ENCODE peak calls at places on chromosomes 13 and 19, in four cellular contexts. S, R, Y and T are unnamed samples.

GRCh38 chr19:32200312-32201038 is 144.9 kb upstream of the ZNF507 start:
- DNase-seq in S (no peak), R (no peak), Y (no peak), T (no peak)

GRCh38 chr13:21670006-21670882 is 629 bp upstream of the FGF9 start:
- DNase-seq in S (peak; percentile 80), R (peak; percentile 49), Y (peak; percentile 61), T (peak; percentile 68)

GRCh38 chr13:99974296-99974938 is 2.9 kb upstream of the ZIC5 start:
- DNase-seq in S (no peak), R (no peak), Y (no peak), T (peak; percentile 14)

GRCh38 chr13:79527698-79528097 is 46.7 kb downstream of the NDFIP2 start:
- DNase-seq in S (no peak), R (no peak), Y (no peak), T (no peak)

GRCh38 chr13:113836917-113837553 is 26.8 kb downstream of the GAS6 start:
- DNase-seq in S (no peak), R (peak; percentile 75), Y (peak; percentile 58), T (no peak)

GRCh38 chr19:13117176-13117771 is 734 bp upstream of the TRMT1 start:
- DNase-seq in S (peak; percentile 42), R (no peak), Y (no peak), T (no peak)

GRCh38 chr19:20969898-20970297 is 46.8 kb downstream of the ZNF85 start:
- DNase-seq in S (no peak), R (no peak), Y (no peak), T (no peak)

GRCh38 chr19:2984196-2984490 is 6.8 kb downstream of the TLE6 start:
- DNase-seq in S (no peak), R (no peak), Y (no peak), T (no peak)

GRCh38 chr19:35718345-35719041 is 690 bp downstream of the KMT2B start:
- DNase-seq in S (peak; percentile 68), R (no peak), Y (peak; percentile 40), T (peak; percentile 88)

GRCh38 chr19:13526552-13526951 is 20.3 kb upstream of the CACNA1A start:
- DNase-seq in S (no peak), R (no peak), Y (no peak), T (no peak)

GRCh38 chr13:20043207-20043925 is 84.8 kb downstream of the ZMYM2 start:
- DNase-seq in S (no peak), R (no peak), Y (no peak), T (peak; percentile 49)

GRCh38 chr13:62387642-62388041 is 972.0 kb upstream of the PCDH20 start:
- DNase-seq in S (no peak), R (no peak), Y (no peak), T (no peak)

GRCh38 chr19:31232871-31233270 is 116.4 kb downstream of the TSHZ3 start:
- DNase-seq in S (no peak), R (no peak), Y (no peak), T (no peak)

GRCh38 chr13:77565635-77566034 is 30.1 kb downstream of the SCEL start:
- DNase-seq in S (no peak), R (no peak), Y (no peak), T (no peak)

GRCh38 chr13:62879071-62879470 is 1463.4 kb upstream of the PCDH20 start:
- DNase-seq in S (no peak), R (no peak), Y (no peak), T (no peak)

GRCh38 chr19:28331596-28331995 is 881.4 kb downstream of the UQCRFS1 start:
- DNase-seq in S (no peak), R (no peak), Y (no peak), T (no peak)

GRCh38 chr19:57106646-57107235 is 13.0 kb upstream of the USP29 start:
- DNase-seq in S (no peak), R (no peak), Y (no peak), T (no peak)

GRCh38 chr13:76822691-76823267 is 63.4 kb downstream of the KCTD12 start:
- DNase-seq in S (peak; percentile 40), R (no peak), Y (no peak), T (no peak)

GRCh38 chr19:6381030-6381750 is 5.5 kb upstream of the PSPN start:
- DNase-seq in S (no peak), R (no peak), Y (no peak), T (no peak)

GRCh38 chr13:31860002-31860401 is 120.7 kb downstream of the RXFP2 start:
- DNase-seq in S (no peak), R (no peak), Y (no peak), T (no peak)

GRCh38 chr19:11169896-11170678 is 14.5 kb upstream of the SPC24 start:
- DNase-seq in S (no peak), R (no peak), Y (peak; percentile 41), T (no peak)

GRCh38 chr19:4436231-4436630 is 21.4 kb downstream of the UBXN6 start:
- DNase-seq in S (no peak), R (no peak), Y (no peak), T (no peak)

GRCh38 chr19:34468400-34468799 is 13.2 kb upstream of the WTIP start:
- DNase-seq in S (no peak), R (no peak), Y (no peak), T (no peak)

GRCh38 chr13:27403252-27403678 is 21.2 kb upstream of the GTF3A start:
- DNase-seq in S (no peak), R (no peak), Y (no peak), T (no peak)

GRCh38 chr19:1087813-1088418 is 7.3 kb downstream of the POLR2E start:
- DNase-seq in S (no peak), R (peak; percentile 72), Y (no peak), T (no peak)

GRCh38 chr13:74074723-74075122 is 59.5 kb downstream of the KLF12 start:
- DNase-seq in S (no peak), R (no peak), Y (no peak), T (no peak)

GRCh38 chr13:58480011-58480410 is 848.5 kb downstream of the PCDH17 start:
- DNase-seq in S (no peak), R (no peak), Y (no peak), T (no peak)

GRCh38 chr13:40149611-40150283 is 494.3 kb downstream of the COG6 start:
- DNase-seq in S (no peak), R (peak; percentile 34), Y (no peak), T (no peak)

GRCh38 chr19:58439576-58440554 is at the start of gene ZNF132:
- DNase-seq in S (peak; percentile 92), R (peak; percentile 97), Y (peak; percentile 96), T (peak; percentile 96)

GRCh38 chr19:52670046-52670445 is 31.9 kb upstream of the ZNF83 start:
- DNase-seq in S (no peak), R (no peak), Y (no peak), T (no peak)

GRCh38 chr13:105050696-105051095 is 1484.8 kb downstream of the EFNB2 start:
- DNase-seq in S (no peak), R (no peak), Y (no peak), T (no peak)

GRCh38 chr13:44386932-44387556 is 13.4 kb downstream of the SERP2 start:
- DNase-seq in S (no peak), R (no peak), Y (no peak), T (peak; percentile 10)

GRCh38 chr13:83515267-83515666 is 367.0 kb downstream of the SLITRK1 start:
- DNase-seq in S (no peak), R (no peak), Y (no peak), T (no peak)

GRCh38 chr13:24688901-24689300 is 8.7 kb downstream of the ATP12A start:
- DNase-seq in S (no peak), R (no peak), Y (no peak), T (no peak)

GRCh38 chr13:98576215-98576945 is 527 bp downstream of the STK24 start:
- DNase-seq in S (peak; percentile 80), R (peak; percentile 36), Y (peak; percentile 57), T (peak; percentile 90)

GRCh38 chr19:7506385-7507328 is 9.2 kb upstream of the ZNF358 start:
- DNase-seq in S (peak; percentile 96), R (peak; percentile 82), Y (peak; percentile 85), T (peak; percentile 92)

GRCh38 chr19:47157455-47158321 is 27.1 kb downstream of the SAE1 start:
- DNase-seq in S (peak; percentile 59), R (peak; percentile 24), Y (peak; percentile 32), T (no peak)

GRCh38 chr19:30150626-30151025 is 208.6 kb downstream of the URI1 start:
- DNase-seq in S (no peak), R (no peak), Y (no peak), T (no peak)

GRCh38 chr19:2328401-2329161 is at the start of the genes LSM7 and SPPL2B:
- DNase-seq in S (peak; percentile 96), R (peak; percentile 84), Y (peak; percentile 92), T (peak; percentile 97)

GRCh38 chr19:15237759-15238638 is 5.8 kb upstream of the EPHX3 start:
- DNase-seq in S (no peak), R (no peak), Y (no peak), T (no peak)
- H3K36me3 ChIP-seq in S (no peaks in the 10 kb centered on the region), R (no peaks in the 10 kb centered on the region), Y (peaks cover 70% of the 10 kb centered on the region), T (peaks cover 74% of the 10 kb centered on the region)

DNA sequence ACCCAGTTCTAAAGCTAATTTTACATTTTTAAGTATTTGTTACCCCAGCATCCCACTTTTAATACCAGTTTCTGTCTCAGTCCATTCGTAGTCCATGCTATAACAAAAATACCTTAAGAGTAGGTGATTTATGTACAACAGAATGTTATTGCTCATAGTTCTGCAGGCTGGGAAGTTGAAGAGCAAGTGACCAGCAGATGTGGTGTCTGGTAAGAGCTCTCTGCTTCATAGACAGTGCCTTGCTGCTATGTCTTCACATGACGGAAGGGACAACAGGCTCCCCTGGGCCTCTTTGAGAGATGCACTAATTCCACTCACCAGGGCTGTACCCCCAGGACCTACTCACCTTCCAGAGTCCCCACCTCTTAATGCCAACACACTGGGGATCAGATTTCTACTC is 96.6 kb downstream of the COL4A2 start:
- DNase-seq in S (no peak), R (no peak), Y (no peak), T (no peak)
- H3K4me1 ChIP-seq in S (no peaks in the 10 kb centered on the region), R (peaks cover 81% of the 10 kb centered on the region), Y (peaks cover 9% of the 10 kb centered on the region), T (peaks cover 6% of the 10 kb centered on the region)

GRCh38 chr19:16853066-16853465 is 23.9 kb downstream of the SIN3B start:
- DNase-seq in S (no peak), R (no peak), Y (no peak), T (peak; percentile 61)

GRCh38 chr19:16849168-16849567 is 20.0 kb downstream of the SIN3B start:
- DNase-seq in S (no peak), R (no peak), Y (no peak), T (no peak)

GRCh38 chr19:16847407-16847806 is 18.2 kb downstream of the SIN3B start:
- DNase-seq in S (no peak), R (no peak), Y (no peak), T (no peak)

GRCh38 chr19:16850133-16850532 is 20.9 kb downstream of the SIN3B start:
- DNase-seq in S (no peak), R (no peak), Y (no peak), T (no peak)

GRCh38 chr19:16851031-16851712 is 22.0 kb downstream of the SIN3B start:
- DNase-seq in S (no peak), R (no peak), Y (no peak), T (no peak)
- H3K36me3 ChIP-seq in S (peaks cover 5% of the 10 kb centered on the region), R (peaks cover 4% of the 10 kb centered on the region), Y (peaks cover 100% of the 10 kb centered on the region), T (peaks cover 100% of the 10 kb centered on the region)

GRCh38 chr19:48194041-48194871 is 23.8 kb downstream of the ZSWIM9 start:
- DNase-seq in S (no peak), R (no peak), Y (no peak), T (no peak)
- H3K4me1 ChIP-seq in S (no peaks in the 10 kb centered on the region), R (peaks cover 9% of the 10 kb centered on the region), Y (no peaks in the 10 kb centered on the region), T (no peaks in the 10 kb centered on the region)